ENCODE peak calls at places on chromosomes 2 and 18, in four cellular contexts. E is fibroblast of mammary gland; V is Caki2; Y is activated T-helper 9 cell treated with anti-CD3 and anti-CD28 coated beads, Interleukin-2, amount 50 U/mL, for 16 hours. B is an unnamed sample.

GRCh38 chr2:170306293-170306873 is 128.4 kb downstream of the MYO3B start:
- DNase-seq in E (no peak), V (no peak), Y (no peak), B (no peak)

GRCh38 chr2:237390235-237390634 is 23.7 kb downstream of the COL6A3 start:
- DNase-seq in E (no peak), V (no peak), Y (no peak), B (no peak)

GRCh38 chr2:165707088-165707487 is 87.0 kb downstream of the GALNT3 start:
- DNase-seq in E (no peak), V (no peak), Y (no peak), B (no peak)

GRCh38 chr2:68426885-68427579 is 40.1 kb downstream of the FBXO48 start:
- DNase-seq in E (no peak), V (peak), Y (no peak), B (peak)

GRCh38 chr18:76565238-76566173 is 70.5 kb upstream of the ZNF516 start:
- DNase-seq in E (peak), V (peak), Y (no peak), B (peak)

GRCh38 chr2:37795938-37796337 is 124.5 kb upstream of the CDC42EP3 start:
- DNase-seq in E (peak), V (peak), Y (no peak), B (peak)

GRCh38 chr2:235170016-235170415 is 218.2 kb downstream of the SH3BP4 start:
- DNase-seq in E (peak), V (peak), Y (no peak), B (peak)

GRCh38 chr2:138534791-138535190 is 33.2 kb downstream of the SPOPL start:
- DNase-seq in E (no peak), V (no peak), Y (no peak), B (no peak)

GRCh38 chr2:140975237-140975636 is 1155.6 kb downstream of the LRP1B start:
- DNase-seq in E (peak), V (no peak), Y (no peak), B (peak)

GRCh38 chr2:19688059-19688458 is 213.7 kb downstream of the TTC32 start:
- DNase-seq in E (no peak), V (no peak), Y (no peak), B (no peak)

GRCh38 chr18:75582406-75582821 is 154.9 kb upstream of the SMIM21 start:
- DNase-seq in E (peak), V (no peak), Y (no peak), B (no peak)

GRCh38 chr2:14199040-14199439 is 433.5 kb upstream of the LRATD1 start:
- DNase-seq in E (no peak), V (no peak), Y (no peak), B (peak)

GRCh38 chr18:70422061-70422965 is 133.5 kb downstream of the SOCS6 start:
- DNase-seq in E (peak), V (peak), Y (no peak), B (peak)

GRCh38 chr2:187230088-187230487 is 218.0 kb downstream of the CALCRL start:
- DNase-seq in E (no peak), V (no peak), Y (no peak), B (no peak)

GRCh38 chr18:76689646-76690264 is 132.6 kb upstream of the ZNF236 start:
- DNase-seq in E (no peak), V (no peak), Y (no peak), B (no peak)

GRCh38 chr2:109558076-109558882 is 55.5 kb downstream of the SEPTIN10 start:
- DNase-seq in E (peak), V (peak), Y (no peak), B (peak)

GRCh38 chr18:24878289-24878688 is 417.9 kb downstream of the HRH4 start:
- DNase-seq in E (peak), V (no peak), Y (no peak), B (peak)

GRCh38 chr18:46174317-46175039 is 70.3 kb downstream of the HAUS1 start:
- DNase-seq in E (peak), V (no peak), Y (peak), B (peak)

GRCh38 chr2:240247868-240248820 is 107.7 kb upstream of the OTOS start:
- DNase-seq in E (no peak), V (no peak), Y (no peak), B (no peak)

GRCh38 chr2:134469516-134470115 is 215.7 kb downstream of the MGAT5 start:
- DNase-seq in E (no peak), V (no peak), Y (no peak), B (no peak)

GRCh38 chr2:208467564-208467963 is 61.0 kb downstream of the PTH2R start:
- DNase-seq in E (no peak), V (no peak), Y (no peak), B (no peak)

GRCh38 chr2:239443666-239444567 is 43.1 kb upstream of the HDAC4 start:
- DNase-seq in E (peak), V (no peak), Y (no peak), B (peak)

GRCh38 chr2:27860111-27860510 is 30.1 kb downstream of the RBKS start:
- DNase-seq in E (peak), V (peak), Y (no peak), B (peak)